ENCODE peak calls at places on chromosomes 1 and 21, in seven cellular contexts. G, V, W, Q, D, K and S are unnamed samples.

GRCh38 chr1:230641346-230641745 is 935 bp upstream of the COG2 start:
- DNase-seq in Q (no peak), K (no peak), G (no peak), W (no peak), D (no peak), V (no peak), S (no peak)

GRCh38 chr21:45408271-45408791 is 3.4 kb downstream of the COL18A1 start:
- DNase-seq in D (peak), W (no peak), V (no peak), Q (no peak), G (no peak), K (no peak), S (no peak)

GRCh38 chr21:26555554-26555953 is 17.5 kb downstream of the CYYR1 start:
- DNase-seq in Q (no peak), D (no peak), G (no peak), K (no peak), W (no peak), V (no peak), S (no peak)

GRCh38 chr1:244065063-244065788 is 14.1 kb downstream of the ZBTB18 start:
- DNase-seq in V (no peak), Q (no peak), W (no peak), G (no peak), K (no peak), D (no peak), S (peak)

GRCh38 chr1:196115641-196116040 is 492.6 kb downstream of the KCNT2 start:
- DNase-seq in K (no peak), V (no peak), W (no peak), D (no peak), Q (no peak), G (no peak), S (no peak)

GRCh38 chr1:17744666-17745563 is 10.2 kb upstream of the ACTL8 start:
- DNase-seq in Q (no peak), K (no peak), G (no peak), D (no peak), V (no peak), W (no peak), S (no peak)

GRCh38 chr1:185479781-185480180 is 162.7 kb upstream of the IVNS1ABP start:
- DNase-seq in K (no peak), D (no peak), V (no peak), W (no peak), Q (no peak), G (no peak), S (no peak)

GRCh38 chr1:116855788-116856187 is 53.9 kb upstream of the PTGFRN start:
- DNase-seq in D (no peak), K (no peak), G (no peak), V (peak), W (no peak), Q (no peak), S (no peak)

GRCh38 chr1:22351757-22352080 is 99.9 kb upstream of the ZBTB40 start:
- DNase-seq in W (no peak), D (no peak), G (no peak), V (no peak), Q (no peak), K (no peak), S (no peak)

GRCh38 chr1:97348599-97349265 is 572.1 kb downstream of the DPYD start:
- DNase-seq in G (no peak), K (no peak), Q (no peak), V (no peak), W (no peak), D (no peak), S (no peak)

GRCh38 chr1:230867119-230867902 is 1.0 kb downstream of the C1orf198 start:
- DNase-seq in W (no peak), G (no peak), V (no peak), Q (no peak), K (no peak), D (no peak), S (no peak)

GRCh38 chr1:54153548-54154439 is 994 bp upstream of the CDCP2 start:
- DNase-seq in W (no peak), D (no peak), V (no peak), G (no peak), K (no peak), Q (no peak), S (no peak)

GRCh38 chr1:160807242-160807641 is 11.3 kb downstream of the LY9 start:
- DNase-seq in K (no peak), Q (no peak), G (no peak), W (no peak), V (no peak), D (no peak), S (no peak)

GRCh38 chr1:228014235-228014930 is 7.6 kb downstream of the WNT3A start:
- DNase-seq in W (no peak), V (no peak), D (no peak), K (no peak), G (no peak), Q (no peak), S (peak)

GRCh38 chr1:33060579-33061083 is 20.3 kb upstream of the AZIN2 start:
- DNase-seq in V (no peak), K (no peak), G (no peak), W (no peak), D (peak), Q (no peak), S (no peak)

GRCh38 chr1:57468661-57469523 is 45.0 kb upstream of the DAB1 start:
- DNase-seq in W (no peak), V (no peak), Q (no peak), K (peak), D (no peak), G (no peak), S (no peak)

GRCh38 chr1:72915581-72915980 is 633.2 kb upstream of the NEGR1 start:
- DNase-seq in K (no peak), V (peak), Q (no peak), W (no peak), G (no peak), D (no peak), S (no peak)

GRCh38 chr1:111671849-111672248 is 52.3 kb downstream of the RAP1A start:
- DNase-seq in Q (no peak), D (no peak), K (no peak), G (no peak), V (no peak), W (no peak), S (no peak)

GRCh38 chr1:51906306-51907078 is 28.0 kb upstream of the NRDC start:
- DNase-seq in G (no peak), V (no peak), Q (no peak), W (no peak), D (no peak), K (no peak), S (no peak)

GRCh38 chr21:39367783-39368182 is 18.9 kb upstream of the HMGN1 start:
- DNase-seq in K (no peak), W (no peak), Q (no peak), V (no peak), G (no peak), D (no peak), S (no peak)

GRCh38 chr1:203797948-203798347 is 2.5 kb downstream of the ZBED6 start:
- DNase-seq in D (no peak), V (no peak), G (no peak), K (no peak), Q (no peak), W (no peak), S (no peak)

GRCh38 chr21:28746166-28746565 is 246.5 kb downstream of the LTN1 start:
- DNase-seq in W (no peak), K (no peak), Q (no peak), D (no peak), V (no peak), G (no peak), S (no peak)

GRCh38 chr1:209208648-209209047 is 374.9 kb upstream of the CAMK1G start:
- DNase-seq in Q (no peak), K (no peak), W (no peak), D (no peak), V (no peak), G (no peak), S (no peak)

GRCh38 chr1:25206201-25206600 is 26.1 kb downstream of the SYF2 start:
- DNase-seq in W (no peak), Q (no peak), K (no peak), V (no peak), G (no peak), D (no peak), S (no peak)